ENCODE peak calls at places on chromosomes 13 and 19, in seven cellular contexts. One of them, this sample, is unnamed.

GRCh38 chr13:38685974-38686571 is 804 bp upstream of the FREM2 start:
- DNase-seq in EH: peak
- DNase-seq in fibroblast of pulmonary artery: peak
- DNase-seq in AG10803: no peak
- DNase-seq in cerebellum: peak
- DNase-seq in substantia nigra: no peak
- DNase-seq in T-cell: no peak
- DNase-seq in this sample: no peak

GRCh38 chr19:30029721-30030510 is 87.9 kb downstream of the URI1 start:
- DNase-seq in EH: peak
- DNase-seq in fibroblast of pulmonary artery: peak
- DNase-seq in AG10803: no peak
- DNase-seq in cerebellum: no peak
- DNase-seq in substantia nigra: no peak
- DNase-seq in T-cell: no peak
- DNase-seq in this sample: no peak

GRCh38 chr13:80465321-80465720 is 124.4 kb upstream of the SPRY2 start:
- DNase-seq in EH: no peak
- DNase-seq in fibroblast of pulmonary artery: no peak
- DNase-seq in AG10803: no peak
- DNase-seq in cerebellum: no peak
- DNase-seq in substantia nigra: no peak
- DNase-seq in T-cell: no peak
- DNase-seq in this sample: no peak

GRCh38 chr19:40147693-40148347 is 43.4 kb upstream of the MAP3K10 start:
- DNase-seq in EH: peak
- DNase-seq in fibroblast of pulmonary artery: peak
- DNase-seq in AG10803: peak
- DNase-seq in cerebellum: no peak
- DNase-seq in substantia nigra: no peak
- DNase-seq in T-cell: no peak
- DNase-seq in this sample: no peak

GRCh38 chr13:26247608-26248007 is 6.3 kb upstream of the CDK8 start:
- DNase-seq in EH: no peak
- DNase-seq in fibroblast of pulmonary artery: no peak
- DNase-seq in AG10803: no peak
- DNase-seq in cerebellum: no peak
- DNase-seq in substantia nigra: no peak
- DNase-seq in T-cell: no peak
- DNase-seq in this sample: no peak

GRCh38 chr13:49759503-49759902 is 33.0 kb downstream of the KPNA3 start:
- DNase-seq in EH: peak
- DNase-seq in fibroblast of pulmonary artery: no peak
- DNase-seq in AG10803: peak
- DNase-seq in cerebellum: no peak
- DNase-seq in substantia nigra: no peak
- DNase-seq in T-cell: no peak
- DNase-seq in this sample: no peak

GRCh38 chr13:27673911-27674310 is 52.2 kb downstream of the POLR1D start:
- DNase-seq in EH: no peak
- DNase-seq in fibroblast of pulmonary artery: no peak
- DNase-seq in AG10803: no peak
- DNase-seq in cerebellum: no peak
- DNase-seq in substantia nigra: no peak
- DNase-seq in T-cell: no peak
- DNase-seq in this sample: no peak

GRCh38 chr19:7550987-7551761 is 15.7 kb downstream of the PNPLA6 start:
- DNase-seq in EH: peak
- DNase-seq in fibroblast of pulmonary artery: peak
- DNase-seq in AG10803: no peak
- DNase-seq in cerebellum: peak
- DNase-seq in substantia nigra: peak
- DNase-seq in T-cell: peak
- DNase-seq in this sample: no peak

GRCh38 chr13:97342136-97342535 is 91.8 kb upstream of the RAP2A start:
- DNase-seq in EH: no peak
- DNase-seq in fibroblast of pulmonary artery: no peak
- DNase-seq in AG10803: no peak
- DNase-seq in cerebellum: no peak
- DNase-seq in substantia nigra: no peak
- DNase-seq in T-cell: no peak
- DNase-seq in this sample: no peak

GRCh38 chr19:53981408-53981998 is 9.9 kb upstream of the CACNG6 start:
- DNase-seq in EH: no peak
- DNase-seq in fibroblast of pulmonary artery: no peak
- DNase-seq in AG10803: no peak
- DNase-seq in cerebellum: no peak
- DNase-seq in substantia nigra: no peak
- DNase-seq in T-cell: no peak
- DNase-seq in this sample: no peak

GRCh38 chr13:23673354-23673753 is 103.1 kb downstream of the TNFRSF19 start:
- DNase-seq in EH: peak
- DNase-seq in fibroblast of pulmonary artery: peak
- DNase-seq in AG10803: peak
- DNase-seq in cerebellum: no peak
- DNase-seq in substantia nigra: no peak
- DNase-seq in T-cell: no peak
- DNase-seq in this sample: no peak

GRCh38 chr19:33320636-33321035 is 18.3 kb upstream of the CEBPA start:
- DNase-seq in EH: no peak
- DNase-seq in fibroblast of pulmonary artery: no peak
- DNase-seq in AG10803: no peak
- DNase-seq in cerebellum: no peak
- DNase-seq in substantia nigra: no peak
- DNase-seq in T-cell: no peak
- DNase-seq in this sample: no peak

GRCh38 chr13:36706755-36707154 is 32.9 kb downstream of the SERTM1 start:
- DNase-seq in EH: peak
- DNase-seq in fibroblast of pulmonary artery: peak
- DNase-seq in AG10803: peak
- DNase-seq in cerebellum: no peak
- DNase-seq in substantia nigra: no peak
- DNase-seq in T-cell: no peak
- DNase-seq in this sample: no peak

GRCh38 chr13:44117351-44117750 is 237.6 kb downstream of the LACC1 start:
- DNase-seq in EH: peak
- DNase-seq in fibroblast of pulmonary artery: peak
- DNase-seq in AG10803: peak
- DNase-seq in cerebellum: no peak
- DNase-seq in substantia nigra: no peak
- DNase-seq in T-cell: no peak
- DNase-seq in this sample: no peak

GRCh38 chr13:38602261-38602660 is 84.6 kb upstream of the FREM2 start:
- DNase-seq in EH: no peak
- DNase-seq in fibroblast of pulmonary artery: peak
- DNase-seq in AG10803: no peak
- DNase-seq in cerebellum: no peak
- DNase-seq in substantia nigra: no peak
- DNase-seq in T-cell: no peak
- DNase-seq in this sample: no peak

GRCh38 chr19:11729586-11729985 is 9.2 kb downstream of the ZNF823 start:
- DNase-seq in EH: no peak
- DNase-seq in fibroblast of pulmonary artery: no peak
- DNase-seq in AG10803: no peak
- DNase-seq in cerebellum: no peak
- DNase-seq in substantia nigra: no peak
- DNase-seq in T-cell: no peak
- DNase-seq in this sample: no peak

GRCh38 chr19:45507864-45508680 is 793 bp downstream of the VASP start:
- DNase-seq in EH: peak
- DNase-seq in fibroblast of pulmonary artery: no peak
- DNase-seq in AG10803: no peak
- DNase-seq in cerebellum: no peak
- DNase-seq in substantia nigra: no peak
- DNase-seq in T-cell: no peak
- DNase-seq in this sample: no peak

GRCh38 chr19:14183741-14184395 is 22.1 kb downstream of the ADGRL1 start:
- DNase-seq in EH: no peak
- DNase-seq in fibroblast of pulmonary artery: no peak
- DNase-seq in AG10803: no peak
- DNase-seq in cerebellum: no peak
- DNase-seq in substantia nigra: no peak
- DNase-seq in T-cell: no peak
- DNase-seq in this sample: no peak

GRCh38 chr13:105925496-105925895 is 610.0 kb downstream of the EFNB2 start:
- DNase-seq in EH: peak
- DNase-seq in fibroblast of pulmonary artery: peak
- DNase-seq in AG10803: peak
- DNase-seq in cerebellum: no peak
- DNase-seq in substantia nigra: no peak
- DNase-seq in T-cell: no peak
- DNase-seq in this sample: no peak

GRCh38 chr13:21234537-21234936 is 58.1 kb downstream of the MRPL57 start:
- DNase-seq in EH: peak
- DNase-seq in fibroblast of pulmonary artery: no peak
- DNase-seq in AG10803: peak
- DNase-seq in cerebellum: no peak
- DNase-seq in substantia nigra: no peak
- DNase-seq in T-cell: no peak
- DNase-seq in this sample: no peak

GRCh38 chr19:40689339-40690049 is 957 bp downstream of the NUMBL start:
- DNase-seq in EH: peak
- DNase-seq in fibroblast of pulmonary artery: no peak
- DNase-seq in AG10803: peak
- DNase-seq in cerebellum: no peak
- DNase-seq in substantia nigra: no peak
- DNase-seq in T-cell: no peak
- DNase-seq in this sample: no peak

GRCh38 chr19:18507727-18508440 is 14.0 kb downstream of the ELL start:
- DNase-seq in EH: peak
- DNase-seq in fibroblast of pulmonary artery: no peak
- DNase-seq in AG10803: no peak
- DNase-seq in cerebellum: no peak
- DNase-seq in substantia nigra: no peak
- DNase-seq in T-cell: no peak
- DNase-seq in this sample: no peak

GRCh38 chr19:48568345-48568886 is 16.4 kb downstream of the SULT2B1 start:
- DNase-seq in EH: peak
- DNase-seq in fibroblast of pulmonary artery: peak
- DNase-seq in AG10803: peak
- DNase-seq in cerebellum: peak
- DNase-seq in substantia nigra: no peak
- DNase-seq in T-cell: no peak
- DNase-seq in this sample: no peak

GRCh38 chr19:1312732-1313694 is 27.3 kb downstream of the EFNA2 start:
- DNase-seq in EH: peak
- DNase-seq in fibroblast of pulmonary artery: peak
- DNase-seq in AG10803: peak
- DNase-seq in cerebellum: no peak
- DNase-seq in substantia nigra: no peak
- DNase-seq in T-cell: no peak
- DNase-seq in this sample: no peak

GRCh38 chr13:26995159-26995558 is 176.5 kb downstream of the USP12 start:
- DNase-seq in EH: no peak
- DNase-seq in fibroblast of pulmonary artery: no peak
- DNase-seq in AG10803: no peak
- DNase-seq in cerebellum: no peak
- DNase-seq in substantia nigra: no peak
- DNase-seq in T-cell: no peak
- DNase-seq in this sample: no peak

GRCh38 chr13:29849731-29850212 is 645 bp downstream of the UBL3 start:
- DNase-seq in EH: peak
- DNase-seq in fibroblast of pulmonary artery: peak
- DNase-seq in AG10803: peak
- DNase-seq in cerebellum: peak
- DNase-seq in substantia nigra: peak
- DNase-seq in T-cell: no peak
- DNase-seq in this sample: peak

GRCh38 chr19:35868172-35868822 is at the start of gene APLP1:
- DNase-seq in EH: peak
- DNase-seq in fibroblast of pulmonary artery: peak
- DNase-seq in AG10803: peak
- DNase-seq in cerebellum: peak
- DNase-seq in substantia nigra: peak
- DNase-seq in T-cell: peak
- DNase-seq in this sample: peak

GRCh38 chr19:53088091-53088490 is 15.1 kb downstream of the ZNF160 start:
- DNase-seq in EH: peak
- DNase-seq in fibroblast of pulmonary artery: no peak
- DNase-seq in AG10803: no peak
- DNase-seq in cerebellum: no peak
- DNase-seq in substantia nigra: no peak
- DNase-seq in T-cell: no peak
- DNase-seq in this sample: no peak

GRCh38 chr13:113726961-113727411 is 32.0 kb upstream of the TMEM255B start:
- DNase-seq in EH: peak
- DNase-seq in fibroblast of pulmonary artery: no peak
- DNase-seq in AG10803: peak
- DNase-seq in cerebellum: no peak
- DNase-seq in substantia nigra: no peak
- DNase-seq in T-cell: no peak
- DNase-seq in this sample: no peak

GRCh38 chr19:55432355-55432959 is 10.6 kb downstream of the SHISA7 start:
- DNase-seq in EH: no peak
- DNase-seq in fibroblast of pulmonary artery: no peak
- DNase-seq in AG10803: no peak
- DNase-seq in cerebellum: no peak
- DNase-seq in substantia nigra: no peak
- DNase-seq in T-cell: no peak
- DNase-seq in this sample: no peak

GRCh38 chr19:35828694-35829301 is 16.2 kb upstream of the PRODH2 start:
- DNase-seq in EH: peak
- DNase-seq in fibroblast of pulmonary artery: peak
- DNase-seq in AG10803: peak
- DNase-seq in cerebellum: no peak
- DNase-seq in substantia nigra: no peak
- DNase-seq in T-cell: peak
- DNase-seq in this sample: peak

GRCh38 chr19:18408053-18408476 is 10.6 kb upstream of the LRRC25 start:
- DNase-seq in EH: no peak
- DNase-seq in fibroblast of pulmonary artery: no peak
- DNase-seq in AG10803: no peak
- DNase-seq in cerebellum: no peak
- DNase-seq in substantia nigra: no peak
- DNase-seq in T-cell: no peak
- DNase-seq in this sample: no peak

GRCh38 chr19:45092747-45093678 is at the start of gene PPP1R37:
- DNase-seq in EH: peak
- DNase-seq in fibroblast of pulmonary artery: peak
- DNase-seq in AG10803: peak
- DNase-seq in cerebellum: peak
- DNase-seq in substantia nigra: peak
- DNase-seq in T-cell: peak
- DNase-seq in this sample: peak

GRCh38 chr13:45215392-45216077 is 14.7 kb upstream of the KCTD4 start:
- DNase-seq in EH: peak
- DNase-seq in fibroblast of pulmonary artery: no peak
- DNase-seq in AG10803: peak
- DNase-seq in cerebellum: no peak
- DNase-seq in substantia nigra: no peak
- DNase-seq in T-cell: no peak
- DNase-seq in this sample: no peak

GRCh38 chr19:13160557-13160956 is 10.3 kb downstream of the IER2 start:
- DNase-seq in EH: peak
- DNase-seq in fibroblast of pulmonary artery: no peak
- DNase-seq in AG10803: peak
- DNase-seq in cerebellum: no peak
- DNase-seq in substantia nigra: no peak
- DNase-seq in T-cell: no peak
- DNase-seq in this sample: no peak

GRCh38 chr13:50123862-50124535 is 108.8 kb downstream of the KCNRG start:
- DNase-seq in EH: peak
- DNase-seq in fibroblast of pulmonary artery: peak
- DNase-seq in AG10803: peak
- DNase-seq in cerebellum: peak
- DNase-seq in substantia nigra: peak
- DNase-seq in T-cell: peak
- DNase-seq in this sample: peak

GRCh38 chr19:15466851-15467733 is 2.7 kb upstream of the RASAL3 start:
- DNase-seq in EH: peak
- DNase-seq in fibroblast of pulmonary artery: peak
- DNase-seq in AG10803: peak
- DNase-seq in cerebellum: no peak
- DNase-seq in substantia nigra: no peak
- DNase-seq in T-cell: peak
- DNase-seq in this sample: no peak

GRCh38 chr19:45428385-45429231 is 4.9 kb upstream of the ERCC1 start:
- DNase-seq in EH: peak
- DNase-seq in fibroblast of pulmonary artery: peak
- DNase-seq in AG10803: peak
- DNase-seq in cerebellum: no peak
- DNase-seq in substantia nigra: no peak
- DNase-seq in T-cell: no peak
- DNase-seq in this sample: no peak

This sample was measured in T follicular helper cell.